ENCODE peak calls at places on chromosomes 16 and 17, in nine cellular contexts. B is A549, Y is astrocyte of the spinal cord, M is endodermal cell, F is bronchial epithelial cell, V is ovary, L is BJ, O is fibroblast of pulmonary artery, I is thoracic aorta. U is an unnamed sample.

GRCh38 chr16:881219-882097 is 80.9 kb upstream of the GNG13 start:
- DNase-seq in B (no peak), Y (no peak), M (no peak), F (no peak), V (no peak), L (no peak), O (no peak), I (no peak), U (no peak)

GRCh38 chr16:85832578-85833539 is 33.4 kb downstream of the COX4I1 start:
- DNase-seq in B (no peak), Y (no peak), M (no peak), F (no peak), V (no peak), L (no peak), O (peak; percentile 7), I (no peak), U (no peak)

GRCh38 chr17:62780273-62780672 is 27.8 kb downstream of the MARCHF10 start:
- DNase-seq in B (no peak), Y (no peak), M (peak; percentile 40), F (peak; percentile 83), V (peak; percentile 37), L (no peak), O (no peak), I (peak; percentile 19), U (no peak)

GRCh38 chr17:7207120-7208001 is 12.3 kb downstream of the DLG4 start:
- DNase-seq in B (no peak), Y (no peak), M (no peak), F (no peak), V (peak; percentile 77), L (no peak), O (peak; percentile 70), I (no peak), U (peak; percentile 46)

GRCh38 chr16:75306102-75306762 is 54.8 kb upstream of the BCAR1 start:
- DNase-seq in B (peak; percentile 54), Y (peak; percentile 41), M (no peak), F (peak; percentile 90), V (no peak), L (no peak), O (no peak), I (no peak), U (no peak)

GRCh38 chr17:43545383-43545632 is 832 bp downstream of the ETV4 start:
- DNase-seq in B (peak; percentile 87), Y (no peak), M (no peak), F (peak; percentile 11), V (no peak), L (no peak), O (no peak), I (no peak), U (peak; percentile 40)

GRCh38 chr17:83109793-83110645 is 30.6 kb downstream of the METRNL start:
- DNase-seq in B (peak; percentile 94), Y (peak; percentile 93), M (no peak), F (peak; percentile 85), V (peak; percentile 91), L (peak; percentile 65), O (peak; percentile 98), I (peak; percentile 98), U (peak; percentile 99)

GRCh38 chr17:63911657-63912100 is 621 bp upstream of the CSHL1 start:
- DNase-seq in B (peak; percentile 63), Y (no peak), M (peak; percentile 93), F (peak; percentile 29), V (peak; percentile 60), L (no peak), O (peak; percentile 30), I (no peak), U (no peak)

GRCh38 chr16:50289950-50290764 is 23.8 kb downstream of the ADCY7 start:
- DNase-seq in B (no peak), Y (no peak), M (no peak), F (no peak), V (no peak), L (no peak), O (no peak), I (no peak), U (no peak)

GRCh38 chr16:20871258-20871657 is 28.9 kb downstream of the DCUN1D3 start:
- DNase-seq in B (no peak), Y (no peak), M (no peak), F (no peak), V (no peak), L (no peak), O (no peak), I (no peak), U (no peak)

GRCh38 chr17:81551458-81552243 is 502 bp downstream of the FAAP100 start:
- DNase-seq in B (no peak), Y (no peak), M (peak; percentile 71), F (no peak), V (no peak), L (no peak), O (no peak), I (no peak), U (peak; percentile 58)

GRCh38 chr17:82876602-82877391 is 37.0 kb upstream of the ZNF750 start:
- DNase-seq in B (no peak), Y (peak; percentile 76), M (peak; percentile 76), F (peak; percentile 80), V (peak; percentile 80), L (no peak), O (peak; percentile 72), I (no peak), U (peak; percentile 83)

GRCh38 chr17:37608369-37609169 is 649 bp downstream of the SYNRG start:
- DNase-seq in B (peak; percentile 61), Y (peak; percentile 52), M (no peak), F (peak; percentile 28), V (no peak), L (no peak), O (peak; percentile 41), I (peak; percentile 5), U (peak; percentile 51)

GRCh38 chr16:49884033-49884707 is 28.3 kb upstream of the ZNF423 start:
- DNase-seq in B (no peak), Y (no peak), M (no peak), F (no peak), V (no peak), L (no peak), O (no peak), I (no peak), U (no peak)

GRCh38 chr17:57459286-57459915 is 203.1 kb downstream of the MSI2 start:
- DNase-seq in B (peak; percentile 85), Y (peak; percentile 83), M (no peak), F (peak; percentile 53), V (no peak), L (no peak), O (peak; percentile 39), I (no peak), U (peak; percentile 67)

GRCh38 chr17:28570716-28571254 is 539 bp downstream of the PIGS start:
- DNase-seq in B (peak; percentile 64), Y (no peak), M (peak; percentile 88), F (no peak), V (peak; percentile 50), L (no peak), O (no peak), I (no peak), U (no peak)

GRCh38 chr17:56260421-56260820 is 107.1 kb downstream of the ANKFN1 start:
- DNase-seq in B (no peak), Y (peak; percentile 3), M (no peak), F (no peak), V (no peak), L (no peak), O (no peak), I (no peak), U (no peak)

GRCh38 chr17:31318298-31319190 is 2.9 kb downstream of the EVI2A start:
- DNase-seq in B (no peak), Y (peak; percentile 92), M (no peak), F (peak; percentile 69), V (peak; percentile 66), L (no peak), O (peak; percentile 90), I (peak; percentile 4), U (peak; percentile 78)

DNA sequence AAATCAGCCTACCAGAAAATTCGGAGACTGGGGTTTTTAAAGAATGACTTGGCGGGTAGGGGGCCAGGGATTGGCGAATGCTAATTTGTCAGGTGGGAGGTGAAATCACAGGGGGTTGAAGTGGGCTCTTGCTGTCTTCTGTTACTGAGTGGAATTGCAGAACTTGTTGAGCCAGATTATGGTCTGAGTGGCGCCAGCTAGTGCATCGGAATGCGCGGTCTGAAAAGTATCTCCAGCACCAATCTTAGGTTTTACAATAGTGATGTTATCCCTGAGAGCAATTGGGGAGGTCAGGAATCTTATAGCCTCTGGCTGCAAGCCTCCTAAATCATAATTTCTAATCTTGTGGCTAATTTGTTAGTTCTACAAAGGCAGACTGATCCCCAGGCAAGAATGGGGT is 762 bp upstream of the RBL2 start:
- DNase-seq in B (no peak), Y (no peak), M (no peak), F (peak; percentile 42), V (no peak), L (no peak), O (no peak), I (no peak), U (peak; percentile 23)
- H3K4me3 ChIP-seq in B (peak overlapping the region; percentile 89), Y (no peak overlapping the region), M (peak overlapping the region; percentile 83), F (no peak overlapping the region), V (no peak overlapping the region), L (no peak overlapping the region), O (no peak overlapping the region), I (peak overlapping the region; percentile 99), U (peak overlapping the region; percentile 97)

GRCh38 chr17:17911003-17911613 is 61.1 kb downstream of the TOM1L2 start:
- DNase-seq in B (no peak), Y (no peak), M (peak; percentile 50), F (no peak), V (no peak), L (no peak), O (no peak), I (no peak), U (no peak)

GRCh38 chr17:17915183-17915582 is 57.0 kb downstream of the TOM1L2 start:
- DNase-seq in B (no peak), Y (no peak), M (no peak), F (no peak), V (no peak), L (no peak), O (no peak), I (no peak), U (no peak)

GRCh38 chr17:17910060-17910459 is 62.1 kb downstream of the TOM1L2 start:
- DNase-seq in B (no peak), Y (no peak), M (peak; percentile 35), F (no peak), V (no peak), L (no peak), O (no peak), I (no peak), U (no peak)

GRCh38 chr17:17917394-17917793 is 54.8 kb downstream of the TOM1L2 start:
- DNase-seq in B (no peak), Y (no peak), M (no peak), F (no peak), V (no peak), L (no peak), O (no peak), I (no peak), U (no peak)

GRCh38 chr17:17913695-17914332 is 58.4 kb downstream of the TOM1L2 start:
- DNase-seq in B (peak; percentile 97), Y (peak; percentile 95), M (peak; percentile 95), F (peak; percentile 97), V (peak; percentile 72), L (peak; percentile 82), O (peak; percentile 76), I (peak; percentile 14), U (peak; percentile 95)
- TF ChIP-seq CTCF in B (no peak), Y (no peak), M (no peak), F (no peak), V (no peak), L (no peak), O (no peak), I (no peak), U (no peak)

GRCh38 chr16:73142995-73143394 is 95.1 kb upstream of the ZFHX3 start:
- DNase-seq in B (no peak), Y (no peak), M (no peak), F (no peak), V (no peak), L (no peak), O (no peak), I (no peak), U (no peak)
- H3K4me3 ChIP-seq in B (no peak overlapping the region), Y (no peak overlapping the region), M (no peak overlapping the region), F (no peak overlapping the region), V (no peak overlapping the region), L (no peak overlapping the region), O (no peak overlapping the region), I (peak overlapping the region; percentile 68), U (no peak overlapping the region)

GRCh38 chr17:4263282-4264215 is at the start of gene ANKFY1:
- DNase-seq in B (peak; percentile 99), Y (peak; percentile 94), M (peak; percentile 100), F (peak; percentile 80), V (peak; percentile 98), L (peak; percentile 59), O (peak; percentile 95), I (peak; percentile 68), U (peak; percentile 96)
- TF ChIP-seq CTCF in B (no peak), Y (peak; percentile 12), M (no peak), F (peak; percentile 19), V (no peak), L (no peak), O (no peak), I (no peak), U (peak; percentile 9)

U was measured in fibroblast of villous mesenchyme.